ENCODE peak calls at places on chromosomes 4 and X, in six cellular contexts. T is choroid plexus epithelial cell, E is breast epithelium, M is B cell, K is pancreas, I is retinal pigment epithelial cell. P is an unnamed sample.

GRCh38 chrX:73400136-73400748 is 46.6 kb upstream of the CDX4 start:
- DNase-seq in T (no peak), I (no peak), E (no peak), K (no peak), M (no peak), P (no peak)

GRCh38 chr4:75338352-75338880 is 175.8 kb downstream of the RCHY1 start:
- DNase-seq in K (no peak), I (no peak), T (no peak), M (no peak), E (no peak), P (no peak)

GRCh38 chr4:122010610-122011009 is 58.8 kb upstream of the TRPC3 start:
- DNase-seq in I (no peak), E (no peak), T (peak), M (no peak), K (no peak), P (no peak)

GRCh38 chr4:182888894-182889293 is 28.3 kb downstream of the DCTD start:
- DNase-seq in M (no peak), T (no peak), K (no peak), E (no peak), I (no peak), P (no peak)

GRCh38 chrX:115535844-115536243 is 25.1 kb upstream of the PLS3 start:
- DNase-seq in T (peak), M (no peak), I (no peak), E (no peak), K (no peak), P (no peak)

GRCh38 chr4:91113130-91113706 is 986.0 kb downstream of the CCSER1 start:
- DNase-seq in M (no peak), I (no peak), T (peak), K (no peak), E (no peak), P (no peak)

GRCh38 chrX:53678667-53679066 is 7.9 kb downstream of the HUWE1 start:
- DNase-seq in M (no peak), T (peak), E (no peak), I (no peak), K (no peak), P (no peak)

GRCh38 chrX:48025561-48025960 is 18.8 kb downstream of the SPACA5 start:
- DNase-seq in I (no peak), T (peak), M (no peak), K (no peak), E (no peak), P (no peak)

GRCh38 chr4:16337936-16338335 is 111.7 kb upstream of the TAPT1 start:
- DNase-seq in K (no peak), T (peak), I (no peak), E (no peak), M (no peak), P (no peak)

GRCh38 chrX:9337056-9337455 is 127.8 kb upstream of the TBL1X start:
- DNase-seq in T (peak), I (no peak), M (no peak), E (no peak), K (no peak), P (no peak)

GRCh38 chrX:40543661-40544328 is 37.0 kb upstream of the ATP6AP2 start:
- DNase-seq in E (no peak), M (no peak), K (no peak), T (peak), I (peak), P (no peak)

GRCh38 chrX:49237060-49237459 is 1.8 kb downstream of the CCDC22 start:
- DNase-seq in M (no peak), T (no peak), K (no peak), E (no peak), I (no peak), P (no peak)

GRCh38 chrX:42540150-42540549 is 237.8 kb downstream of the PPP1R2C start:
- DNase-seq in T (no peak), K (no peak), M (no peak), I (no peak), E (no peak), P (no peak)

GRCh38 chr4:57064811-57065711 is 45.1 kb downstream of the IGFBP7 start:
- DNase-seq in E (no peak), T (peak), I (no peak), M (no peak), K (no peak), P (no peak)

GRCh38 chr4:66357316-66357715 is 687.0 kb upstream of the EPHA5 start:
- DNase-seq in T (peak), E (no peak), K (no peak), M (no peak), I (no peak), P (no peak)

GRCh38 chr4:52657630-52658501 is 1.2 kb downstream of the USP46 start:
- DNase-seq in T (peak), E (no peak), K (no peak), I (peak), M (no peak), P (peak)

GRCh38 chr4:159086606-159087005 is 16.3 kb upstream of the RAPGEF2 start:
- DNase-seq in E (no peak), M (no peak), K (no peak), I (no peak), T (no peak), P (no peak)

GRCh38 chr4:10050171-10051120 is 29.1 kb upstream of the SLC2A9 start:
- DNase-seq in I (no peak), E (no peak), T (no peak), M (no peak), K (no peak), P (peak)

GRCh38 chr4:6343950-6344408 is 74.3 kb downstream of the WFS1 start:
- DNase-seq in I (no peak), T (peak), E (no peak), M (no peak), K (peak), P (no peak)

GRCh38 chr4:2116687-2117400 is 57.7 kb downstream of the NAT8L start:
- DNase-seq in I (no peak), K (no peak), E (no peak), T (no peak), M (no peak), P (no peak)

GRCh38 chr4:16226816-16227461 is 668 bp upstream of the TAPT1 start:
- DNase-seq in T (peak), K (peak), M (peak), I (no peak), E (peak), P (peak)

GRCh38 chr4:3091464-3091863 is 17.0 kb downstream of the HTT start:
- DNase-seq in E (no peak), I (no peak), M (no peak), K (no peak), T (no peak), P (no peak)

GRCh38 chrX:72057331-72057730 is 74.4 kb downstream of the RTL5 start:
- DNase-seq in K (no peak), M (no peak), E (no peak), T (no peak), I (no peak), P (no peak)

GRCh38 chr4:56683455-56683854 is 2.4 kb upstream of the HOPX start:
- DNase-seq in M (no peak), E (no peak), T (no peak), K (no peak), I (no peak), P (no peak)

GRCh38 chr4:87097075-87097474 is 123.3 kb downstream of the KLHL8 start:
- DNase-seq in I (no peak), T (no peak), M (no peak), E (no peak), K (no peak), P (no peak)

GRCh38 chr4:188030401-188030800 is 34.8 kb downstream of the ZFP42 start:
- DNase-seq in E (no peak), I (no peak), K (no peak), M (no peak), T (no peak), P (no peak)
- TF ChIP-seq CTCF in E (no peak), I (no peak), K (no peak), M (no peak), T (no peak), P (no peak)

GRCh38 chr4:184143770-184144564 is 73.7 kb downstream of the ENPP6 start:
- DNase-seq in T (no peak), E (no peak), M (no peak), K (no peak), I (no peak), P (no peak)
- TF ChIP-seq CTCF in T (no peak), E (no peak), M (no peak), K (no peak), I (no peak), P (no peak)

GRCh38 chr4:74324262-74324661 is 16.0 kb downstream of the EPGN start:
- DNase-seq in E (no peak), T (no peak), I (no peak), M (no peak), K (no peak), P (no peak)

GRCh38 chr4:74318270-74318669 is 10.0 kb downstream of the EPGN start:
- DNase-seq in T (no peak), K (no peak), E (no peak), I (no peak), M (no peak), P (no peak)

GRCh38 chr4:74319506-74319905 is 11.2 kb downstream of the EPGN start:
- DNase-seq in K (no peak), I (no peak), T (no peak), M (no peak), E (no peak), P (no peak)

GRCh38 chr4:74317616-74318256 is 9.5 kb downstream of the EPGN start:
- DNase-seq in I (no peak), K (no peak), M (no peak), E (no peak), T (no peak), P (no peak)

DNA sequence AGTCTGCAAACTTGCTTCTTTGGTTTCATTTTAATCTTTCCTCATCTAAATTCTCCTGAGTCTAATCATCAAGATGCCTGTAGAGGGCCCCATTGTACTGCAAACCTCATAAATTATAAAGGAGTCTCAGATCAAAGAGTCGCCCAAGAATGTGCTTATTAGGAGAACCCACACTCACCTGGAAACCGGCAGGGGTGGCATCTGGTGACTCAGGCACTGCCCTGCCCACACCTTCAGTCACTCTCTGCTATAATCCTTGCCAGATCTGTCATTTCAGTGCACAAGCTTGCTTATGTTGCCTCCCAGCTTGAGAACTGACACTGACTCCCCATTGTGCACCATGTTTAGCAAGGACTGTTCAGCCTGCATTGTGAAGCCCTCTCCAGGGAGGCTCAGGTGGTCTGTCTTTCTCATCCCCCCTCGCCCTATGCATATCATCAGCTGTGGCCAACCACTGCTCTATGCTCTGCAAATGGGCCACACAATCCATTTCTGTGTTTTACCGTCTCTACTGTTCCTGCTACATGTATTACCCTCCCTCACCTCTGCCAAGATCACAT is 12.4 kb downstream of the EPGN start:
- DNase-seq in I (peak), T (peak), M (no peak), E (no peak), K (no peak), P (no peak)
- TF ChIP-seq CTCF in I (peak), T (peak), M (peak), E (peak), K (no peak), P (peak)

DNA sequence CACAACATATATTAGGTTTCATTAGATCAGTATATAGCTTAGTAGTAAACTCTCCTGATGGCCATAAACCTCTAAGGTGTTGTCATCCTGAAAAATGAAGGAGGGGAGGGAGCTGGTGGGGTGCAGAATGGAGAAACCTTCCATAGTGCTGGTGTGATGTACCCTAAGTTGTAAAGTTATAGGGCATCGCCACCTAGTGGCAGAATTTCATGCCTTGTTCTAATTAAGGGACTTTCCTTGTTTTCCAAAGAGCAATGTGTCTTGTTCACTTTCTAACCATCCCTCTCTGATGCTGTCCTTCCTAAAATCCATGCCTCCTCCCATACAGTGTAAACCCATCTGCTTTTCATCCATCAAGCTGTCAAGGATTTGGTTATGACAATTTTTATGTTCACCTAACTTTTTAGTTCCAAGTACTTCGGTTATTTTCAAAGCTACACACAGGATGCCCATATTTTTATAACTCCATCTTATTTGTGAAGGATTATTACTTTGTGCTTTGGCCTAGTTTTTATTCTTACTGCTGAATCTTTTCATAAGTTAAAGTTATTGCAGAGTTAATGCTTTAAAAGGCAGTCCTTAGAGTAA is 4.5 kb downstream of the NBDY start:
- DNase-seq in K (no peak), T (peak), I (no peak), M (peak), E (no peak), P (no peak)
- TF ChIP-seq CTCF in K (peak), T (peak), I (peak), M (peak), E (peak), P (peak)

GRCh38 chr4:83484500-83485431 is at the start of gene ABRAXAS1:
- DNase-seq in T (peak), I (peak), M (peak), E (peak), K (peak), P (peak)
- TF ChIP-seq CTCF in T (no peak), I (no peak), M (no peak), E (no peak), K (no peak), P (peak)